ENCODE peak calls at places on chromosome 18, in nine cellular contexts. One of them, this sample, is unnamed.

GRCh38 chr18:74866577-74866976 is 268.9 kb downstream of the ZNF407 start:
- DNase-seq in AG04449: no peak
- DNase-seq in HFF-Myc: no peak
- DNase-seq in GM13977: no peak
- DNase-seq in upper lobe of right lung: no peak
- DNase-seq in NCI-H1436: no peak
- DNase-seq in uterus: no peak
- DNase-seq in activated CD8-positive, alpha-beta memory T cell treated with anti-CD3 and anti-CD28 coated beads for 1 hour: no peak
- DNase-seq in T-helper 2 cell treated with Interferon-gamma antibody and Interleukin-4, amounts not matched to agents 5 μg/mL and 100 μg/mL, for 36 hours: no peak
- DNase-seq in this sample: no peak

GRCh38 chr18:74249181-74249968 is 42.4 kb downstream of the CYB5A start:
- DNase-seq in AG04449: no peak
- DNase-seq in HFF-Myc: no peak
- DNase-seq in GM13977: no peak
- DNase-seq in upper lobe of right lung: no peak
- DNase-seq in NCI-H1436: no peak
- DNase-seq in uterus: peak; percentile 28
- DNase-seq in activated CD8-positive, alpha-beta memory T cell treated with anti-CD3 and anti-CD28 coated beads for 1 hour: no peak
- DNase-seq in T-helper 2 cell treated with Interferon-gamma antibody and Interleukin-4, amounts not matched to agents 5 μg/mL and 100 μg/mL, for 36 hours: no peak
- DNase-seq in this sample: no peak

GRCh38 chr18:23890589-23890988 is 124.0 kb upstream of the TTC39C start:
- DNase-seq in AG04449: no peak
- DNase-seq in HFF-Myc: peak; percentile 24
- DNase-seq in GM13977: no peak
- DNase-seq in upper lobe of right lung: no peak
- DNase-seq in NCI-H1436: no peak
- DNase-seq in uterus: no peak
- DNase-seq in activated CD8-positive, alpha-beta memory T cell treated with anti-CD3 and anti-CD28 coated beads for 1 hour: no peak
- DNase-seq in T-helper 2 cell treated with Interferon-gamma antibody and Interleukin-4, amounts not matched to agents 5 μg/mL and 100 μg/mL, for 36 hours: no peak
- DNase-seq in this sample: no peak

GRCh38 chr18:12946549-12947354 is 1.1 kb upstream of the SEH1L start:
- DNase-seq in AG04449: peak; percentile 75
- DNase-seq in HFF-Myc: peak; percentile 88
- DNase-seq in GM13977: no peak
- DNase-seq in upper lobe of right lung: no peak
- DNase-seq in NCI-H1436: no peak
- DNase-seq in uterus: peak; percentile 52
- DNase-seq in activated CD8-positive, alpha-beta memory T cell treated with anti-CD3 and anti-CD28 coated beads for 1 hour: no peak
- DNase-seq in T-helper 2 cell treated with Interferon-gamma antibody and Interleukin-4, amounts not matched to agents 5 μg/mL and 100 μg/mL, for 36 hours: no peak
- DNase-seq in this sample: peak; percentile 34

GRCh38 chr18:22983175-22983574 is 50.0 kb downstream of the RBBP8 start:
- DNase-seq in AG04449: no peak
- DNase-seq in HFF-Myc: peak; percentile 5
- DNase-seq in GM13977: no peak
- DNase-seq in upper lobe of right lung: no peak
- DNase-seq in NCI-H1436: no peak
- DNase-seq in uterus: no peak
- DNase-seq in activated CD8-positive, alpha-beta memory T cell treated with anti-CD3 and anti-CD28 coated beads for 1 hour: no peak
- DNase-seq in T-helper 2 cell treated with Interferon-gamma antibody and Interleukin-4, amounts not matched to agents 5 μg/mL and 100 μg/mL, for 36 hours: no peak
- DNase-seq in this sample: peak; percentile 8

GRCh38 chr18:61551586-61551985 is 218.4 kb downstream of the CDH20 start:
- DNase-seq in AG04449: peak; percentile 62
- DNase-seq in HFF-Myc: peak; percentile 70
- DNase-seq in GM13977: peak; percentile 75
- DNase-seq in upper lobe of right lung: no peak
- DNase-seq in NCI-H1436: peak; percentile 57
- DNase-seq in uterus: peak; percentile 65
- DNase-seq in activated CD8-positive, alpha-beta memory T cell treated with anti-CD3 and anti-CD28 coated beads for 1 hour: no peak
- DNase-seq in T-helper 2 cell treated with Interferon-gamma antibody and Interleukin-4, amounts not matched to agents 5 μg/mL and 100 μg/mL, for 36 hours: no peak
- DNase-seq in this sample: peak; percentile 57

GRCh38 chr18:23587220-23587642 is 925 bp upstream of the NPC1 start:
- DNase-seq in AG04449: no peak
- DNase-seq in HFF-Myc: no peak
- DNase-seq in GM13977: no peak
- DNase-seq in upper lobe of right lung: no peak
- DNase-seq in NCI-H1436: no peak
- DNase-seq in uterus: no peak
- DNase-seq in activated CD8-positive, alpha-beta memory T cell treated with anti-CD3 and anti-CD28 coated beads for 1 hour: no peak
- DNase-seq in T-helper 2 cell treated with Interferon-gamma antibody and Interleukin-4, amounts not matched to agents 5 μg/mL and 100 μg/mL, for 36 hours: no peak
- DNase-seq in this sample: no peak

GRCh38 chr18:68667121-68667520 is 47.8 kb downstream of the TMX3 start:
- DNase-seq in AG04449: no peak
- DNase-seq in HFF-Myc: no peak
- DNase-seq in GM13977: no peak
- DNase-seq in upper lobe of right lung: no peak
- DNase-seq in NCI-H1436: no peak
- DNase-seq in uterus: no peak
- DNase-seq in activated CD8-positive, alpha-beta memory T cell treated with anti-CD3 and anti-CD28 coated beads for 1 hour: no peak
- DNase-seq in T-helper 2 cell treated with Interferon-gamma antibody and Interleukin-4, amounts not matched to agents 5 μg/mL and 100 μg/mL, for 36 hours: no peak
- DNase-seq in this sample: no peak

GRCh38 chr18:30970201-30970816 is 72.2 kb downstream of the DSC3 start:
- DNase-seq in AG04449: no peak
- DNase-seq in HFF-Myc: peak; percentile 1
- DNase-seq in GM13977: no peak
- DNase-seq in upper lobe of right lung: no peak
- DNase-seq in NCI-H1436: no peak
- DNase-seq in uterus: no peak
- DNase-seq in activated CD8-positive, alpha-beta memory T cell treated with anti-CD3 and anti-CD28 coated beads for 1 hour: no peak
- DNase-seq in T-helper 2 cell treated with Interferon-gamma antibody and Interleukin-4, amounts not matched to agents 5 μg/mL and 100 μg/mL, for 36 hours: no peak
- DNase-seq in this sample: peak; percentile 19

GRCh38 chr18:13915391-13915790 is at the start of gene MC2R:
- DNase-seq in AG04449: no peak
- DNase-seq in HFF-Myc: no peak
- DNase-seq in GM13977: no peak
- DNase-seq in upper lobe of right lung: no peak
- DNase-seq in NCI-H1436: no peak
- DNase-seq in uterus: no peak
- DNase-seq in activated CD8-positive, alpha-beta memory T cell treated with anti-CD3 and anti-CD28 coated beads for 1 hour: no peak
- DNase-seq in T-helper 2 cell treated with Interferon-gamma antibody and Interleukin-4, amounts not matched to agents 5 μg/mL and 100 μg/mL, for 36 hours: no peak
- DNase-seq in this sample: no peak

GRCh38 chr18:54948350-54948837 is 10.9 kb downstream of the CCDC68 start:
- DNase-seq in AG04449: no peak
- DNase-seq in HFF-Myc: no peak
- DNase-seq in GM13977: no peak
- DNase-seq in upper lobe of right lung: no peak
- DNase-seq in NCI-H1436: no peak
- DNase-seq in uterus: no peak
- DNase-seq in activated CD8-positive, alpha-beta memory T cell treated with anti-CD3 and anti-CD28 coated beads for 1 hour: no peak
- DNase-seq in T-helper 2 cell treated with Interferon-gamma antibody and Interleukin-4, amounts not matched to agents 5 μg/mL and 100 μg/mL, for 36 hours: no peak
- DNase-seq in this sample: no peak

GRCh38 chr18:77049938-77050337 is 82.6 kb downstream of the MBP start:
- DNase-seq in AG04449: no peak
- DNase-seq in HFF-Myc: no peak
- DNase-seq in GM13977: no peak
- DNase-seq in upper lobe of right lung: no peak
- DNase-seq in NCI-H1436: no peak
- DNase-seq in uterus: no peak
- DNase-seq in activated CD8-positive, alpha-beta memory T cell treated with anti-CD3 and anti-CD28 coated beads for 1 hour: no peak
- DNase-seq in T-helper 2 cell treated with Interferon-gamma antibody and Interleukin-4, amounts not matched to agents 5 μg/mL and 100 μg/mL, for 36 hours: no peak
- DNase-seq in this sample: no peak

GRCh38 chr18:48847807-48848486 is 102.8 kb downstream of the SMAD7 start:
- DNase-seq in AG04449: no peak
- DNase-seq in HFF-Myc: no peak
- DNase-seq in GM13977: no peak
- DNase-seq in upper lobe of right lung: no peak
- DNase-seq in NCI-H1436: no peak
- DNase-seq in uterus: no peak
- DNase-seq in activated CD8-positive, alpha-beta memory T cell treated with anti-CD3 and anti-CD28 coated beads for 1 hour: no peak
- DNase-seq in T-helper 2 cell treated with Interferon-gamma antibody and Interleukin-4, amounts not matched to agents 5 μg/mL and 100 μg/mL, for 36 hours: no peak
- DNase-seq in this sample: no peak

GRCh38 chr18:62759704-62760402 is 44.5 kb downstream of the PHLPP1 start:
- DNase-seq in AG04449: no peak
- DNase-seq in HFF-Myc: no peak
- DNase-seq in GM13977: no peak
- DNase-seq in upper lobe of right lung: no peak
- DNase-seq in NCI-H1436: no peak
- DNase-seq in uterus: no peak
- DNase-seq in activated CD8-positive, alpha-beta memory T cell treated with anti-CD3 and anti-CD28 coated beads for 1 hour: no peak
- DNase-seq in T-helper 2 cell treated with Interferon-gamma antibody and Interleukin-4, amounts not matched to agents 5 μg/mL and 100 μg/mL, for 36 hours: no peak
- DNase-seq in this sample: no peak

GRCh38 chr18:23341383-23341782 is 111.7 kb upstream of the RIOK3 start:
- DNase-seq in AG04449: no peak
- DNase-seq in HFF-Myc: no peak
- DNase-seq in GM13977: no peak
- DNase-seq in upper lobe of right lung: no peak
- DNase-seq in NCI-H1436: no peak
- DNase-seq in uterus: no peak
- DNase-seq in activated CD8-positive, alpha-beta memory T cell treated with anti-CD3 and anti-CD28 coated beads for 1 hour: no peak
- DNase-seq in T-helper 2 cell treated with Interferon-gamma antibody and Interleukin-4, amounts not matched to agents 5 μg/mL and 100 μg/mL, for 36 hours: no peak
- DNase-seq in this sample: no peak

GRCh38 chr18:45274026-45274425 is 341.2 kb upstream of the SLC14A2 start:
- DNase-seq in AG04449: no peak
- DNase-seq in HFF-Myc: no peak
- DNase-seq in GM13977: no peak
- DNase-seq in upper lobe of right lung: no peak
- DNase-seq in NCI-H1436: no peak
- DNase-seq in uterus: no peak
- DNase-seq in activated CD8-positive, alpha-beta memory T cell treated with anti-CD3 and anti-CD28 coated beads for 1 hour: no peak
- DNase-seq in T-helper 2 cell treated with Interferon-gamma antibody and Interleukin-4, amounts not matched to agents 5 μg/mL and 100 μg/mL, for 36 hours: no peak
- DNase-seq in this sample: no peak

GRCh38 chr18:3652380-3653262 is 202.6 kb downstream of the TGIF1 start:
- DNase-seq in AG04449: peak; percentile 79
- DNase-seq in HFF-Myc: peak; percentile 86
- DNase-seq in GM13977: no peak
- DNase-seq in upper lobe of right lung: no peak
- DNase-seq in NCI-H1436: no peak
- DNase-seq in uterus: peak; percentile 36
- DNase-seq in activated CD8-positive, alpha-beta memory T cell treated with anti-CD3 and anti-CD28 coated beads for 1 hour: no peak
- DNase-seq in T-helper 2 cell treated with Interferon-gamma antibody and Interleukin-4, amounts not matched to agents 5 μg/mL and 100 μg/mL, for 36 hours: peak; percentile 87
- DNase-seq in this sample: no peak

GRCh38 chr18:63882333-63883141 is 5.0 kb upstream of the SERPINB2 start:
- DNase-seq in AG04449: peak; percentile 82
- DNase-seq in HFF-Myc: no peak
- DNase-seq in GM13977: no peak
- DNase-seq in upper lobe of right lung: no peak
- DNase-seq in NCI-H1436: no peak
- DNase-seq in uterus: no peak
- DNase-seq in activated CD8-positive, alpha-beta memory T cell treated with anti-CD3 and anti-CD28 coated beads for 1 hour: no peak
- DNase-seq in T-helper 2 cell treated with Interferon-gamma antibody and Interleukin-4, amounts not matched to agents 5 μg/mL and 100 μg/mL, for 36 hours: peak; percentile 29
- DNase-seq in this sample: no peak

GRCh38 chr18:79847606-79848293 is 50.0 kb downstream of the KCNG2 start:
- DNase-seq in AG04449: no peak
- DNase-seq in HFF-Myc: no peak
- DNase-seq in GM13977: no peak
- DNase-seq in upper lobe of right lung: peak; percentile 28
- DNase-seq in NCI-H1436: no peak
- DNase-seq in uterus: no peak
- DNase-seq in activated CD8-positive, alpha-beta memory T cell treated with anti-CD3 and anti-CD28 coated beads for 1 hour: no peak
- DNase-seq in T-helper 2 cell treated with Interferon-gamma antibody and Interleukin-4, amounts not matched to agents 5 μg/mL and 100 μg/mL, for 36 hours: no peak
- DNase-seq in this sample: no peak

GRCh38 chr18:3615374-3615773 is 165.4 kb downstream of the TGIF1 start:
- DNase-seq in AG04449: no peak
- DNase-seq in HFF-Myc: no peak
- DNase-seq in GM13977: no peak
- DNase-seq in upper lobe of right lung: no peak
- DNase-seq in NCI-H1436: no peak
- DNase-seq in uterus: no peak
- DNase-seq in activated CD8-positive, alpha-beta memory T cell treated with anti-CD3 and anti-CD28 coated beads for 1 hour: no peak
- DNase-seq in T-helper 2 cell treated with Interferon-gamma antibody and Interleukin-4, amounts not matched to agents 5 μg/mL and 100 μg/mL, for 36 hours: no peak
- DNase-seq in this sample: no peak

GRCh38 chr18:35497006-35497333 is 790 bp downstream of the INO80C start:
- DNase-seq in AG04449: no peak
- DNase-seq in HFF-Myc: no peak
- DNase-seq in GM13977: no peak
- DNase-seq in upper lobe of right lung: no peak
- DNase-seq in NCI-H1436: no peak
- DNase-seq in uterus: peak; percentile 30
- DNase-seq in activated CD8-positive, alpha-beta memory T cell treated with anti-CD3 and anti-CD28 coated beads for 1 hour: no peak
- DNase-seq in T-helper 2 cell treated with Interferon-gamma antibody and Interleukin-4, amounts not matched to agents 5 μg/mL and 100 μg/mL, for 36 hours: no peak
- DNase-seq in this sample: no peak

GRCh38 chr18:76445275-76445674 is 49.8 kb downstream of the ZNF516 start:
- DNase-seq in AG04449: peak; percentile 67
- DNase-seq in HFF-Myc: no peak
- DNase-seq in GM13977: no peak
- DNase-seq in upper lobe of right lung: no peak
- DNase-seq in NCI-H1436: no peak
- DNase-seq in uterus: peak; percentile 59
- DNase-seq in activated CD8-positive, alpha-beta memory T cell treated with anti-CD3 and anti-CD28 coated beads for 1 hour: no peak
- DNase-seq in T-helper 2 cell treated with Interferon-gamma antibody and Interleukin-4, amounts not matched to agents 5 μg/mL and 100 μg/mL, for 36 hours: no peak
- DNase-seq in this sample: no peak

GRCh38 chr18:34978953-34979608 is 62.1 kb upstream of the MAPRE2 start:
- DNase-seq in AG04449: peak; percentile 78
- DNase-seq in HFF-Myc: peak; percentile 95
- DNase-seq in GM13977: peak; percentile 29
- DNase-seq in upper lobe of right lung: peak; percentile 68
- DNase-seq in NCI-H1436: peak; percentile 44
- DNase-seq in uterus: peak; percentile 60
- DNase-seq in activated CD8-positive, alpha-beta memory T cell treated with anti-CD3 and anti-CD28 coated beads for 1 hour: peak; percentile 53
- DNase-seq in T-helper 2 cell treated with Interferon-gamma antibody and Interleukin-4, amounts not matched to agents 5 μg/mL and 100 μg/mL, for 36 hours: peak; percentile 79
- DNase-seq in this sample: peak; percentile 92

GRCh38 chr18:48080546-48080945 is 150.1 kb upstream of the SMAD2 start:
- DNase-seq in AG04449: no peak
- DNase-seq in HFF-Myc: no peak
- DNase-seq in GM13977: no peak
- DNase-seq in upper lobe of right lung: no peak
- DNase-seq in NCI-H1436: no peak
- DNase-seq in uterus: no peak
- DNase-seq in activated CD8-positive, alpha-beta memory T cell treated with anti-CD3 and anti-CD28 coated beads for 1 hour: no peak
- DNase-seq in T-helper 2 cell treated with Interferon-gamma antibody and Interleukin-4, amounts not matched to agents 5 μg/mL and 100 μg/mL, for 36 hours: no peak
- DNase-seq in this sample: no peak

GRCh38 chr18:51153659-51154371 is 43.7 kb downstream of the MEX3C start:
- DNase-seq in AG04449: no peak
- DNase-seq in HFF-Myc: no peak
- DNase-seq in GM13977: peak; percentile 62
- DNase-seq in upper lobe of right lung: no peak
- DNase-seq in NCI-H1436: no peak
- DNase-seq in uterus: no peak
- DNase-seq in activated CD8-positive, alpha-beta memory T cell treated with anti-CD3 and anti-CD28 coated beads for 1 hour: no peak
- DNase-seq in T-helper 2 cell treated with Interferon-gamma antibody and Interleukin-4, amounts not matched to agents 5 μg/mL and 100 μg/mL, for 36 hours: peak; percentile 48
- DNase-seq in this sample: no peak

GRCh38 chr18:12741351-12741750 is 38.5 kb downstream of the PSMG2 start:
- DNase-seq in AG04449: peak; percentile 24
- DNase-seq in HFF-Myc: no peak
- DNase-seq in GM13977: no peak
- DNase-seq in upper lobe of right lung: no peak
- DNase-seq in NCI-H1436: peak; percentile 8
- DNase-seq in uterus: no peak
- DNase-seq in activated CD8-positive, alpha-beta memory T cell treated with anti-CD3 and anti-CD28 coated beads for 1 hour: no peak
- DNase-seq in T-helper 2 cell treated with Interferon-gamma antibody and Interleukin-4, amounts not matched to agents 5 μg/mL and 100 μg/mL, for 36 hours: peak; percentile 45
- DNase-seq in this sample: no peak

GRCh38 chr18:33959609-33960008 is 265.1 kb downstream of the NOL4 start:
- DNase-seq in AG04449: no peak
- DNase-seq in HFF-Myc: no peak
- DNase-seq in GM13977: no peak
- DNase-seq in upper lobe of right lung: no peak
- DNase-seq in NCI-H1436: no peak
- DNase-seq in uterus: no peak
- DNase-seq in activated CD8-positive, alpha-beta memory T cell treated with anti-CD3 and anti-CD28 coated beads for 1 hour: no peak
- DNase-seq in T-helper 2 cell treated with Interferon-gamma antibody and Interleukin-4, amounts not matched to agents 5 μg/mL and 100 μg/mL, for 36 hours: no peak
- DNase-seq in this sample: no peak

This sample was measured in putamen.